ENCODE peak calls at places on chromosomes 6 and 20, in six cellular contexts. Z, Q, J, T, F and E are unnamed samples.

GRCh38 chr6:127162808-127163207 is 44.3 kb downstream of the RSPO3 start:
- DNase-seq in Z (no peak), Q (no peak), J (no peak), T (no peak), F (no peak), E (no peak)

GRCh38 chr6:115091461-115091860 is 748.6 kb upstream of the HS3ST5 start:
- DNase-seq in Z (no peak), Q (no peak), J (no peak), T (no peak), F (no peak), E (no peak)

GRCh38 chr20:45419188-45420091 is 3.5 kb downstream of the PIGT start:
- DNase-seq in Z (peak), Q (peak), J (peak), T (no peak), F (no peak), E (no peak)

GRCh38 chr20:57372581-57373350 is 18.4 kb upstream of the RBM38 start:
- DNase-seq in Z (no peak), Q (no peak), J (no peak), T (no peak), F (no peak), E (no peak)

GRCh38 chr6:33950891-33951889 is 147.4 kb upstream of the MLN start:
- DNase-seq in Z (no peak), Q (no peak), J (no peak), T (no peak), F (no peak), E (no peak)

GRCh38 chr6:43310137-43310536 is 1.5 kb upstream of the CRIP3 start:
- DNase-seq in Z (no peak), Q (no peak), J (no peak), T (no peak), F (no peak), E (no peak)

GRCh38 chr6:168336967-168337366 is 17.4 kb upstream of the DACT2 start:
- DNase-seq in Z (no peak), Q (no peak), J (no peak), T (no peak), F (no peak), E (no peak)

GRCh38 chr6:55276745-55277627 is 50.3 kb upstream of the GFRAL start:
- DNase-seq in Z (peak), Q (peak), J (peak), T (no peak), F (no peak), E (no peak)

GRCh38 chr6:16334671-16335070 is 96.3 kb downstream of the GMPR start:
- DNase-seq in Z (peak), Q (peak), J (no peak), T (no peak), F (no peak), E (no peak)

GRCh38 chr6:26568601-26569432 is 27.9 kb upstream of the ABT1 start:
- DNase-seq in Z (peak), Q (peak), J (peak), T (peak), F (peak), E (peak)

GRCh38 chr6:170487707-170488329 is 65.3 kb downstream of the PSMB1 start:
- DNase-seq in Z (no peak), Q (no peak), J (no peak), T (no peak), F (no peak), E (no peak)

GRCh38 chr6:67888546-67888885 is 746.6 kb upstream of the ADGRB3 start:
- DNase-seq in Z (no peak), Q (no peak), J (no peak), T (no peak), F (no peak), E (no peak)

GRCh38 chr6:46263709-46264091 is 92.9 kb upstream of the ENPP5 start:
- DNase-seq in Z (peak), Q (peak), J (no peak), T (no peak), F (no peak), E (no peak)

GRCh38 chr20:3044336-3044965 is 1.0 kb downstream of the GNRH2 start:
- DNase-seq in Z (no peak), Q (no peak), J (no peak), T (no peak), F (no peak), E (no peak)

GRCh38 chr6:30244560-30244959 is 31.4 kb upstream of the TRIM26 start:
- DNase-seq in Z (no peak), Q (no peak), J (no peak), T (no peak), F (no peak), E (no peak)

GRCh38 chr6:154157082-154157481 is 118.0 kb downstream of the OPRM1 start:
- DNase-seq in Z (no peak), Q (no peak), J (no peak), T (peak), F (no peak), E (peak)

GRCh38 chr6:168277274-168277669 is 42.3 kb downstream of the DACT2 start:
- DNase-seq in Z (no peak), Q (no peak), J (no peak), T (no peak), F (no peak), E (no peak)

GRCh38 chr6:57024321-57024720 is 22.2 kb upstream of the KIAA1586 start:
- DNase-seq in Z (no peak), Q (no peak), J (no peak), T (no peak), F (no peak), E (no peak)

GRCh38 chr6:8157839-8158238 is 55.5 kb upstream of the EEF1E1 start:
- DNase-seq in Z (no peak), Q (no peak), J (no peak), T (no peak), F (no peak), E (no peak)

GRCh38 chr20:48314925-48315592 is 512.7 kb downstream of the PREX1 start:
- DNase-seq in Z (no peak), Q (no peak), J (no peak), T (no peak), F (no peak), E (no peak)

GRCh38 chr6:23584134-23584763 is 541.8 kb upstream of the NRSN1 start:
- DNase-seq in Z (no peak), Q (no peak), J (no peak), T (no peak), F (no peak), E (no peak)